ENCODE peak calls at places on chromosome 6, in seven cellular contexts. N is endodermal cell, E is HCT116, V is GM23248, P is H1, C is neuronal stem cell, Z is breast epithelium. A is an unnamed sample.
A peak's percentile ranks its signal among the peaks of the same experiment; 100 is the strongest.

GRCh38 chr6:108174371-108175175 is 8.8 kb downstream of the NR2E1 start:
- DNase-seq in E (no peak), V (peak; percentile 48), P (peak; percentile 82), N (peak; percentile 93), C (peak; percentile 69), Z (no peak), A (no peak)

GRCh38 chr6:87154641-87155271 is 609 bp upstream of the ZNF292 start:
- DNase-seq in Z (no peak), E (no peak), C (no peak), N (no peak), P (no peak), V (peak; percentile 90), A (no peak)

GRCh38 chr6:159939591-159940016 is 29.3 kb upstream of the IGF2R start:
- DNase-seq in P (no peak), Z (no peak), N (no peak), V (no peak), C (no peak), E (no peak), A (no peak)

GRCh38 chr6:117028256-117028655 is 151.2 kb downstream of the RFX6 start:
- DNase-seq in V (no peak), E (no peak), P (no peak), C (no peak), N (no peak), Z (no peak), A (no peak)

GRCh38 chr6:21887301-21888185 is 294.0 kb downstream of the SOX4 start:
- DNase-seq in Z (no peak), N (no peak), P (no peak), E (no peak), V (no peak), C (no peak), A (no peak)

GRCh38 chr6:72553531-72554202 is 68.2 kb upstream of the KCNQ5 start:
- DNase-seq in C (no peak), V (peak; percentile 95), P (no peak), Z (no peak), N (no peak), E (no peak), A (peak; percentile 90)

GRCh38 chr6:118319890-118320289 is 228.2 kb upstream of the PLN start:
- DNase-seq in C (no peak), P (no peak), Z (no peak), E (no peak), N (no peak), V (no peak), A (no peak)

GRCh38 chr6:16239090-16239797 is 857 bp downstream of the GMPR start:
- DNase-seq in V (peak; percentile 65), E (no peak), P (peak; percentile 69), N (peak; percentile 92), Z (no peak), C (no peak), A (peak; percentile 22)

GRCh38 chr6:139409026-139409425 is 34.6 kb upstream of the CITED2 start:
- DNase-seq in N (no peak), V (peak; percentile 69), E (no peak), Z (no peak), P (no peak), C (no peak), A (peak; percentile 24)

GRCh38 chr6:152701081-152701862 is 3.6 kb downstream of the MYCT1 start:
- DNase-seq in E (no peak), N (peak; percentile 55), V (no peak), Z (no peak), P (no peak), C (no peak), A (no peak)

GRCh38 chr6:160167547-160168391 is 46.2 kb downstream of the SLC22A1 start:
- DNase-seq in E (no peak), Z (no peak), N (no peak), P (no peak), V (no peak), C (no peak), A (no peak)

GRCh38 chr6:158233214-158233795 is 65.2 kb downstream of the GTF2H5 start:
- DNase-seq in E (no peak), Z (no peak), V (no peak), P (no peak), N (peak; percentile 46), C (no peak), A (no peak)

GRCh38 chr6:154197176-154197850 is 158.3 kb downstream of the OPRM1 start:
- DNase-seq in E (no peak), N (no peak), V (peak; percentile 65), Z (no peak), C (no peak), P (no peak), A (no peak)

GRCh38 chr6:34530753-34531365 is 25.3 kb downstream of the SPDEF start:
- DNase-seq in E (no peak), V (no peak), P (no peak), N (no peak), C (no peak), Z (no peak), A (no peak)

GRCh38 chr6:13044896-13045295 is 283.4 kb downstream of the TBC1D7 start:
- DNase-seq in V (no peak), C (no peak), N (no peak), E (no peak), Z (no peak), P (no peak), A (no peak)

GRCh38 chr6:136989591-136990578 is 54.9 kb downstream of the IL20RA start:
- DNase-seq in Z (no peak), E (no peak), P (peak; percentile 76), N (peak; percentile 87), C (no peak), V (peak; percentile 28), A (no peak)

GRCh38 chr6:2979819-2980464 is 8.6 kb upstream of the SERPINB6 start:
- DNase-seq in Z (no peak), E (no peak), C (no peak), P (no peak), V (peak; percentile 40), N (peak; percentile 50), A (no peak)

GRCh38 chr6:12137480-12137879 is 125.4 kb downstream of the HIVEP1 start:
- DNase-seq in Z (no peak), P (no peak), C (no peak), V (peak; percentile 86), N (no peak), E (no peak), A (no peak)

GRCh38 chr6:104603108-104603745 is 256.5 kb downstream of the HACE1 start:
- DNase-seq in Z (no peak), P (no peak), V (no peak), C (no peak), E (no peak), N (no peak), A (no peak)

GRCh38 chr6:77463881-77464867 is 883 bp upstream of the HTR1B start:
- DNase-seq in V (no peak), Z (no peak), E (no peak), N (peak; percentile 91), P (peak; percentile 74), C (peak; percentile 35), A (no peak)

GRCh38 chr6:133041020-133041419 is 200.1 kb upstream of the EYA4 start:
- DNase-seq in V (no peak), P (no peak), E (no peak), N (no peak), C (no peak), Z (no peak), A (no peak)

GRCh38 chr6:36455486-36456027 is 12.8 kb downstream of the KCTD20 start:
- DNase-seq in V (no peak), P (no peak), E (no peak), C (no peak), Z (no peak), N (no peak), A (no peak)

DNA sequence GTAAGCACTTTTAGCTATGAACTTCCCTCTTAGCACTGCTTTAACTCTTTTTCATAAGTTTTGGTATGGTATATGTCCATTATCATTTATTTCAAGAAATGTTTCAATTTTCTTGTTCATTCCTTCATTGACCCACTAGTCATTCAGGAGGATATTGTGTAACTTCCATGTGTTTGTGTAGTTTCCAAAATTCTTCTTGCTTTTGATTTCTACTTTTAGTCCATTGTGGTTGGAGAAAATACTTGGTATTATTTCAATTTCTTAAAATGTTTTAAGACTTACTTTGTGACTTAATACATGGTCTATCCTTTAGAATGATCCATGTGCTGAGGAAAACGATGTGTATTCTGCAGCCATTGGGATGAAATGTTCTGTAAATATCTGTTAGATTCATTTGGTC is 176.5 kb downstream of the CENPW start:
- DNase-seq in C (no peak), P (no peak), V (peak; percentile 2), Z (no peak), E (no peak), N (no peak), A (no peak)
- H3K27ac ChIP-seq in C (no peak overlapping the region), P (no peak overlapping the region), V (no peak overlapping the region), Z (no peak overlapping the region), E (no peak overlapping the region), N (no peak overlapping the region), A (no peak overlapping the region)

DNA sequence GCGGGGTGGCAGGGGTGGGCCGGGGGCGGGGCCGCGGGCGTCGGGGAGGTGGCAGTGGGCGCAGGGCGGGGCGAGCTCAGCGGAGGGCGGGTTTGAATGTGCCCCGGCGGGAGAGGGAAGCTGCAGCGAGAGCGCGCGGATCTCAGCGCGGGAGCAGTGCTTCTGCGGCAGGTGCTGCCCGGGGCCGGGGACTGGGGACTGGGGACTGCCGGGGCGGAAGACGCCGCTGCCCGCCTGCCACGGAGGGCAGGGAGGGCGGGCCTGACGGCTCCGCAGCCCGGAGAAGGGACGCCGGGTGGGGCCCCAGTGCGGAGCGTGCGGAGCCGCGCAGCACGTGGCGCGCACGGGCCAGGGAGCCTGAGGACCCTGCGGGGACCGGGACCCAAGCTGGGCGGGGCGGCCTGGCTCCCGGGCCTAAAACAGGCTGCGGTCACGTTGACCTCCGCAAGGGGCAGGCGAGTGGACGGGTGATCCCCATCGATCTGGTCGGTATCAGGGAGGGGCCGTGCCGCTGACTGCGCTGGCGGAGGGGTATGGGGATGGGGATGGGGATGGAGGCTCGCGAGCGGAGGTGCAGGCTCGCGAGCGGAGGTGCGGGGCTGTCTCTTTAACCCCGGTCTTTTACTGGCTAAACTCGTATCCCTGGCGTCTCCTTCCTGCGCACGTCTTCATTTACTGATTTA is at the start of gene SLC29A1:
- DNase-seq in V (peak; percentile 75), N (peak; percentile 92), C (peak; percentile 65), Z (peak; percentile 80), E (no peak), P (peak; percentile 86), A (no peak)
- H3K27ac ChIP-seq in V (no peak within 1 kb of the TSS), N (no peak within 1 kb of the TSS), C (peak within 1 kb of the TSS; percentile 57), Z (peak within 1 kb of the TSS; percentile 98), E (peak within 1 kb of the TSS; percentile 81), P (peak within 1 kb of the TSS; percentile 69), A (no peak within 1 kb of the TSS)

DNA sequence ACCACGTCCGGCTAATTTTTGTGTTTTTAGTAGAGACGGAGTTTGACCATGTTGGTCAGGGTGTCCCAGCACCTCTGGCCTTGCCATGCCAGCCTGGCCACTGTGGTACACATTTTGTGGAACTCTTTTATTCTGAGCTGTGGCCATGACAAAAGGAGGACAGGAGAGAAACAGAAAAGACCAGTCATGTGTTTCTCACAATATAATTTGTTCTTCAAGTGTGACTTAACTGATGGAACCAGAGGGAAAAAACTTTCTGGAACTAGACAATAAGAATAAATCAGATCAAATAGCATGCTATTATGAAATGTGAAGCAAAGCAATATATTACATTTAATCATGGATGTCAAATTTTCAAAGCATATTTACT is 4.2 kb upstream of the RNASET2 start:
- DNase-seq in C (no peak), N (no peak), P (no peak), Z (no peak), V (no peak), E (no peak), A (no peak)
- H3K27ac ChIP-seq in C (no peak overlapping the region), N (no peak overlapping the region), P (no peak overlapping the region), Z (no peak overlapping the region), V (no peak overlapping the region), E (no peak overlapping the region), A (no peak overlapping the region)

DNA sequence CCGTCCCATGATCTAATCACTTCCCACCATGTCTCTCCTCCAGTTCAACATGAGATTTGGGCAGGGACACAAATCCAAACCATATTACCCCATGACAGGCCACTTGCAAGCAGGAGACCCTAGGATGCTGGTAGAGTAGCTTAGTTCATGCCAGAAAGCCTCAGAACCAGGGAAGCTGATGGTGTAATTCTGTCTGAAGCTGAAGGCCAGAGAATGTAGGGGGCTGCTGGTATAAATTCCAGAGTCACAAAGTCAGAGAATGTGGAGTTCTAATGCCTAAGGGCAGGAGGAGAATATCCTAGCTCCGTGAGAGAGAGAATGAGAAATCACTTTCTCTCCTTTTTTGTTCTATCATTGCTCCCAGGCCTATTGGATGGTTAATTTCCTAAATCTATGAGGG is 90.3 kb upstream of the IMPG1 start:
- DNase-seq in E (no peak), Z (no peak), C (no peak), P (no peak), V (no peak), N (no peak), A (no peak)
- H3K27ac ChIP-seq in E (no peak overlapping the region), Z (no peak overlapping the region), C (no peak overlapping the region), P (no peak overlapping the region), V (no peak overlapping the region), N (no peak overlapping the region), A (no peak overlapping the region)